ENCODE peak calls at places on chromosomes 4 and X, in four cellular contexts. One of them, this sample, is unnamed.

GRCh38 chrX:283115-283845 is 2.1 kb downstream of the PLCXD1 start:
- DNase-seq in psoas muscle: peak; percentile 92
- DNase-seq in Panc1: no peak
- DNase-seq in tibial artery: peak; percentile 92
- DNase-seq in this sample: peak; percentile 85

GRCh38 chrX:74534569-74535038 is 79.8 kb downstream of the RLIM start:
- DNase-seq in psoas muscle: no peak
- DNase-seq in Panc1: no peak
- DNase-seq in tibial artery: no peak
- DNase-seq in this sample: no peak

GRCh38 chrX:22135994-22136684 is 104.0 kb downstream of the PHEX start:
- DNase-seq in psoas muscle: no peak
- DNase-seq in Panc1: no peak
- DNase-seq in tibial artery: peak; percentile 60
- DNase-seq in this sample: no peak

GRCh38 chr4:17385403-17385802 is 126.5 kb downstream of the QDPR start:
- DNase-seq in psoas muscle: no peak
- DNase-seq in Panc1: no peak
- DNase-seq in tibial artery: no peak
- DNase-seq in this sample: no peak

GRCh38 chr4:43778187-43778915 is 670.3 kb downstream of the KCTD8 start:
- DNase-seq in psoas muscle: no peak
- DNase-seq in Panc1: no peak
- DNase-seq in tibial artery: no peak
- DNase-seq in this sample: no peak

GRCh38 chr4:75924309-75924708 is 16.5 kb downstream of the NAAA start:
- DNase-seq in psoas muscle: no peak
- DNase-seq in Panc1: no peak
- DNase-seq in tibial artery: no peak
- DNase-seq in this sample: no peak

GRCh38 chrX:323721-324628 is 5.4 kb upstream of the GTPBP6 start:
- DNase-seq in psoas muscle: peak; percentile 64
- DNase-seq in Panc1: peak; percentile 20
- DNase-seq in tibial artery: peak; percentile 63
- DNase-seq in this sample: no peak

GRCh38 chr4:41363384-41363981 is 106.8 kb downstream of the UCHL1 start:
- DNase-seq in psoas muscle: peak; percentile 74
- DNase-seq in Panc1: no peak
- DNase-seq in tibial artery: peak; percentile 75
- DNase-seq in this sample: peak; percentile 44

GRCh38 chr4:2932561-2932950 is 30.6 kb downstream of the NOP14 start:
- DNase-seq in psoas muscle: peak; percentile 61
- DNase-seq in Panc1: no peak
- DNase-seq in tibial artery: peak; percentile 69
- DNase-seq in this sample: no peak

GRCh38 chrX:54530358-54530900 is 410 bp downstream of the GNL3L start:
- DNase-seq in psoas muscle: no peak
- DNase-seq in Panc1: no peak
- DNase-seq in tibial artery: no peak
- DNase-seq in this sample: no peak

GRCh38 chr4:177489847-177490246 is 47.6 kb upstream of the AGA start:
- DNase-seq in psoas muscle: no peak
- DNase-seq in Panc1: no peak
- DNase-seq in tibial artery: no peak
- DNase-seq in this sample: no peak

GRCh38 chr4:107718351-107718965 is 1.6 kb downstream of the PAPSS1 start:
- DNase-seq in psoas muscle: no peak
- DNase-seq in Panc1: no peak
- DNase-seq in tibial artery: no peak
- DNase-seq in this sample: no peak

GRCh38 chr4:166091914-166092510 is 219.0 kb downstream of the TLL1 start:
- DNase-seq in psoas muscle: no peak
- DNase-seq in Panc1: peak; percentile 13
- DNase-seq in tibial artery: no peak
- DNase-seq in this sample: no peak

GRCh38 chr4:124279741-124280140 is 432.8 kb downstream of the ANKRD50 start:
- DNase-seq in psoas muscle: no peak
- DNase-seq in Panc1: no peak
- DNase-seq in tibial artery: no peak
- DNase-seq in this sample: no peak

GRCh38 chrX:140180585-140180984 is 215.3 kb upstream of the CXorf66 start:
- DNase-seq in psoas muscle: no peak
- DNase-seq in Panc1: no peak
- DNase-seq in tibial artery: no peak
- DNase-seq in this sample: no peak

GRCh38 chr4:155964016-155964891 is 10.6 kb upstream of the CTSO start:
- DNase-seq in psoas muscle: no peak
- DNase-seq in Panc1: no peak
- DNase-seq in tibial artery: no peak
- DNase-seq in this sample: no peak

GRCh38 chrX:115337735-115338134 is 48.2 kb downstream of the LUZP4 start:
- DNase-seq in psoas muscle: no peak
- DNase-seq in Panc1: no peak
- DNase-seq in tibial artery: no peak
- DNase-seq in this sample: no peak

GRCh38 chr4:94307231-94307840 is 35.3 kb downstream of the HPGDS start:
- DNase-seq in psoas muscle: no peak
- DNase-seq in Panc1: no peak
- DNase-seq in tibial artery: no peak
- DNase-seq in this sample: no peak

GRCh38 chr4:132540797-132541196 is 608.3 kb upstream of the PCDH10 start:
- DNase-seq in psoas muscle: no peak
- DNase-seq in Panc1: no peak
- DNase-seq in tibial artery: no peak
- DNase-seq in this sample: no peak

GRCh38 chrX:112147206-112147605 is 64.6 kb upstream of the TRPC5 start:
- DNase-seq in psoas muscle: no peak
- DNase-seq in Panc1: peak; percentile 4
- DNase-seq in tibial artery: no peak
- DNase-seq in this sample: no peak

GRCh38 chr4:10582059-10582686 is 102.4 kb downstream of the CLNK start:
- DNase-seq in psoas muscle: no peak
- DNase-seq in Panc1: peak; percentile 48
- DNase-seq in tibial artery: no peak
- DNase-seq in this sample: peak; percentile 39

GRCh38 chr4:108143515-108143914 is 25.2 kb downstream of the LEF1 start:
- DNase-seq in psoas muscle: no peak
- DNase-seq in Panc1: no peak
- DNase-seq in tibial artery: no peak
- DNase-seq in this sample: no peak

GRCh38 chrX:21745756-21746155 is 12.2 kb downstream of the SMPX start:
- DNase-seq in psoas muscle: peak; percentile 53
- DNase-seq in Panc1: no peak
- DNase-seq in tibial artery: no peak
- DNase-seq in this sample: peak; percentile 36

GRCh38 chrX:63657821-63658220 is 127.2 kb downstream of the ARHGEF9 start:
- DNase-seq in psoas muscle: peak; percentile 50
- DNase-seq in Panc1: no peak
- DNase-seq in tibial artery: peak; percentile 88
- DNase-seq in this sample: peak; percentile 53

GRCh38 chrX:21974011-21974385 is 33.5 kb downstream of the SMS start:
- DNase-seq in psoas muscle: no peak
- DNase-seq in Panc1: no peak
- DNase-seq in tibial artery: no peak
- DNase-seq in this sample: no peak

GRCh38 chr4:89469930-89470375 is 162.4 kb upstream of the GPRIN3 start:
- DNase-seq in psoas muscle: no peak
- DNase-seq in Panc1: no peak
- DNase-seq in tibial artery: no peak
- DNase-seq in this sample: no peak

GRCh38 chrX:134735015-134735414 is 76.7 kb upstream of the PLAC1 start:
- DNase-seq in psoas muscle: no peak
- DNase-seq in Panc1: no peak
- DNase-seq in tibial artery: no peak
- DNase-seq in this sample: no peak

GRCh38 chr4:166675411-166675810 is 558.9 kb downstream of the SPOCK3 start:
- DNase-seq in psoas muscle: no peak
- DNase-seq in Panc1: no peak
- DNase-seq in tibial artery: no peak
- DNase-seq in this sample: no peak

GRCh38 chr4:70709551-70710080 is 12.1 kb upstream of the RUFY3 start:
- DNase-seq in psoas muscle: no peak
- DNase-seq in Panc1: no peak
- DNase-seq in tibial artery: no peak
- DNase-seq in this sample: no peak

GRCh38 chr4:38529189-38530115 is 134.5 kb upstream of the KLF3 start:
- DNase-seq in psoas muscle: no peak
- DNase-seq in Panc1: no peak
- DNase-seq in tibial artery: no peak
- DNase-seq in this sample: peak; percentile 45

GRCh38 chrX:75957107-75957610 is 172.1 kb upstream of the MAGEE2 start:
- DNase-seq in psoas muscle: no peak
- DNase-seq in Panc1: no peak
- DNase-seq in tibial artery: no peak
- DNase-seq in this sample: no peak

GRCh38 chrX:13432376-13432775 is 112.5 kb upstream of the ATXN3L start:
- DNase-seq in psoas muscle: no peak
- DNase-seq in Panc1: no peak
- DNase-seq in tibial artery: peak; percentile 66
- DNase-seq in this sample: no peak

GRCh38 chr4:76984788-76985211 is 35.2 kb downstream of the SEPTIN11 start:
- DNase-seq in psoas muscle: peak; percentile 79
- DNase-seq in Panc1: peak; percentile 24
- DNase-seq in tibial artery: peak; percentile 78
- DNase-seq in this sample: peak; percentile 33

GRCh38 chr4:153483432-153484418 is 17.6 kb downstream of the TMEM131L start:
- DNase-seq in psoas muscle: no peak
- DNase-seq in Panc1: no peak
- DNase-seq in tibial artery: no peak
- DNase-seq in this sample: no peak
- H3K27ac ChIP-seq in psoas muscle: peak overlapping the region; percentile 80
- H3K27ac ChIP-seq in Panc1: peak overlapping the region; percentile 51
- H3K27ac ChIP-seq in tibial artery: peak overlapping the region; percentile 74
- H3K27ac ChIP-seq in this sample: peak overlapping the region; percentile 77

DNA sequence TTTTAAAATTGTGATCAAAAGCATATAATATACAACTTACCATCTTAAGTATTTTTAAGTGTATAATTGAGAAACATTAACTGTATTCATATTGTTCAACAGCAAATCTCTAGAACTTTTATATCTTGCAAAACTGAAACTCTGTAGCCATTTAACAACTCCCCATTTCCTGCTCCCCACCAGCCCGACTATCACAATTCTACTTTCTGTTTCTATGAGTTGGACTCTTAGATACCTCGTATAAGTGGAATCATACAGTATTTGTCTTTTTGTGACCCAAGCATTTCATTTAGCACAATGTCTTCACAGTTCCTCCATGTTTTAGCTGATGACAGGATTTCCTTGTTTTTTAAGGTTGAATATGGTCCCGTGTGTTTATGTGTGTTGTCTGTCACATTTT is 106.0 kb downstream of the LRBA start:
- DNase-seq in psoas muscle: no peak
- DNase-seq in Panc1: no peak
- DNase-seq in tibial artery: no peak
- DNase-seq in this sample: no peak
- H3K4me3 ChIP-seq in psoas muscle: no peak overlapping the region
- H3K4me3 ChIP-seq in Panc1: no peak overlapping the region
- H3K4me3 ChIP-seq in tibial artery: no peak overlapping the region
- H3K4me3 ChIP-seq in this sample: no peak overlapping the region

GRCh38 chr4:101968364-101968763 is 177.8 kb downstream of the BANK1 start:
- DNase-seq in psoas muscle: no peak
- DNase-seq in Panc1: no peak
- DNase-seq in tibial artery: no peak
- DNase-seq in this sample: no peak

GRCh38 chr4:101970555-101970954 is 180.0 kb downstream of the BANK1 start:
- DNase-seq in psoas muscle: no peak
- DNase-seq in Panc1: no peak
- DNase-seq in tibial artery: no peak
- DNase-seq in this sample: no peak

GRCh38 chr4:101969965-101970364 is 179.4 kb downstream of the BANK1 start:
- DNase-seq in psoas muscle: no peak
- DNase-seq in Panc1: no peak
- DNase-seq in tibial artery: no peak
- DNase-seq in this sample: no peak

GRCh38 chr4:101972791-101973190 is 182.3 kb downstream of the BANK1 start:
- DNase-seq in psoas muscle: no peak
- DNase-seq in Panc1: no peak
- DNase-seq in tibial artery: no peak
- DNase-seq in this sample: no peak

GRCh38 chr4:101967697-101968346 is 177.3 kb downstream of the BANK1 start:
- DNase-seq in psoas muscle: no peak
- DNase-seq in Panc1: no peak
- DNase-seq in tibial artery: no peak
- DNase-seq in this sample: no peak
- H3K4me1 ChIP-seq in psoas muscle: no peaks in the 10 kb centered on the region
- H3K4me1 ChIP-seq in Panc1: no peaks in the 10 kb centered on the region
- H3K4me1 ChIP-seq in tibial artery: no peaks in the 10 kb centered on the region
- H3K4me1 ChIP-seq in this sample: no peaks in the 10 kb centered on the region

GRCh38 chr4:36388710-36389109 is 107.3 kb downstream of the DTHD1 start:
- DNase-seq in psoas muscle: no peak
- DNase-seq in Panc1: no peak
- DNase-seq in tibial artery: no peak
- DNase-seq in this sample: no peak
- H3K27ac ChIP-seq in psoas muscle: no peak overlapping the region
- H3K27ac ChIP-seq in Panc1: no peak overlapping the region
- H3K27ac ChIP-seq in tibial artery: no peak overlapping the region
- H3K27ac ChIP-seq in this sample: no peak overlapping the region

GRCh38 chr4:374298-375160 is 36.9 kb downstream of the ZNF141 start:
- DNase-seq in psoas muscle: no peak
- DNase-seq in Panc1: no peak
- DNase-seq in tibial artery: no peak
- DNase-seq in this sample: no peak
- H3K4me3 ChIP-seq in psoas muscle: no peak overlapping the region
- H3K4me3 ChIP-seq in Panc1: no peak overlapping the region
- H3K4me3 ChIP-seq in tibial artery: no peak overlapping the region
- H3K4me3 ChIP-seq in this sample: no peak overlapping the region

DNA sequence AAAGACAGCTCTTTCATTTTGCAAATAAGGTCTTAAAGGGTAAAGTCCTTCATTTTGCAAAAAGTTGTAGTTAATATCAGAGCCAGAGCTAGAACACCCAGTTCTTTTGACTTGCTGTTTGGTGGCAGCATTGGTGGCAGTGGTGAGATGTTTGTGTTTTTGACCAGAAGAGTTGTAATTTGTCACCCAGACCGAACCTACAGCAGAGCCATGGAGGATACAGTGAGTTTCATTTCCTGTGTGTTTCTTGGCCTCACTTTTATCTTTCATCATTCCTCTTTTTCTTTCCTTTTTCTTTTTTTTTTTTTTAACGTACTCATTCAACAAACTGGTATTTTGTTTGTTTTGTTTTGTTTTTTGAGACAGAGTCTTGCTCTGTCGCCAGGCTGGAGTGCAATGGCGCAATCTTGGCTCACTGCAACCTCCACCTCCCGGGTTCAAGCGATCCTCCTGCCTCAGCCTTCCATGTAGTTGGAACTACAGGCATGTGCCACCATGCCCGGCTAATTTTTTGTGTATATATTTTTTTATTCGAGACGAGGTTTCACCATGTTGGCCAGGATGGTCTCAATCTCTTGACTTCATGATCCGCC is 116.4 kb downstream of the AFF1 start:
- DNase-seq in psoas muscle: no peak
- DNase-seq in Panc1: no peak
- DNase-seq in tibial artery: no peak
- DNase-seq in this sample: no peak
- H3K4me1 ChIP-seq in psoas muscle: peaks cover 63% of the 10 kb centered on the region
- H3K4me1 ChIP-seq in Panc1: no peaks in the 10 kb centered on the region
- H3K4me1 ChIP-seq in tibial artery: peaks cover 73% of the 10 kb centered on the region
- H3K4me1 ChIP-seq in this sample: peaks cover 14% of the 10 kb centered on the region

GRCh38 chr4:121824171-121824527 is 466 bp upstream of the CCNA2 start:
- DNase-seq in psoas muscle: no peak
- DNase-seq in Panc1: no peak
- DNase-seq in tibial artery: no peak
- DNase-seq in this sample: no peak
- H3K27ac ChIP-seq in psoas muscle: peak overlapping the region; percentile 78
- H3K27ac ChIP-seq in Panc1: peak overlapping the region; percentile 82
- H3K27ac ChIP-seq in tibial artery: peak overlapping the region; percentile 76
- H3K27ac ChIP-seq in this sample: peak overlapping the region; percentile 89

This sample was measured in lung.